ENCODE peak calls at places on chromosome 9, in seven cellular contexts. One of them, this sample, is unnamed.

GRCh38 chr9:17528859-17529258 is 50.0 kb upstream of the SH3GL2 start:
- DNase-seq in COR-L47: peak; percentile 29
- DNase-seq in dermis blood vessel endothelial cell: peak; percentile 14
- DNase-seq in EH: peak; percentile 21
- DNase-seq in GM23248: peak; percentile 43
- DNase-seq in choroid plexus epithelial cell: peak; percentile 35
- DNase-seq in T-cell: no peak
- DNase-seq in this sample: no peak

GRCh38 chr9:133727876-133728441 is 10.2 kb downstream of the SARDH start:
- DNase-seq in COR-L47: no peak
- DNase-seq in dermis blood vessel endothelial cell: no peak
- DNase-seq in GM23248: no peak
- DNase-seq in T-cell: peak; percentile 9
- DNase-seq in EH: no peak
- DNase-seq in choroid plexus epithelial cell: no peak
- DNase-seq in this sample: no peak

GRCh38 chr9:112997236-112997941 is 14.6 kb downstream of the ZNF883 start:
- DNase-seq in GM23248: peak; percentile 2
- DNase-seq in choroid plexus epithelial cell: no peak
- DNase-seq in dermis blood vessel endothelial cell: no peak
- DNase-seq in COR-L47: no peak
- DNase-seq in EH: no peak
- DNase-seq in T-cell: no peak
- DNase-seq in this sample: no peak

GRCh38 chr9:136629879-136630661 is 32.6 kb upstream of the EGFL7 start:
- DNase-seq in T-cell: peak; percentile 55
- DNase-seq in EH: peak; percentile 45
- DNase-seq in dermis blood vessel endothelial cell: peak; percentile 77
- DNase-seq in choroid plexus epithelial cell: peak; percentile 55
- DNase-seq in COR-L47: peak; percentile 60
- DNase-seq in GM23248: peak; percentile 44
- DNase-seq in this sample: peak; percentile 38

GRCh38 chr9:29778281-29778849 is 2205.1 kb upstream of the C9orf72 start:
- DNase-seq in GM23248: no peak
- DNase-seq in dermis blood vessel endothelial cell: no peak
- DNase-seq in EH: no peak
- DNase-seq in choroid plexus epithelial cell: no peak
- DNase-seq in COR-L47: no peak
- DNase-seq in T-cell: no peak
- DNase-seq in this sample: no peak

GRCh38 chr9:95116002-95116819 is 201.3 kb downstream of the FANCC start:
- DNase-seq in choroid plexus epithelial cell: peak; percentile 24
- DNase-seq in COR-L47: no peak
- DNase-seq in T-cell: no peak
- DNase-seq in dermis blood vessel endothelial cell: peak; percentile 33
- DNase-seq in GM23248: no peak
- DNase-seq in EH: no peak
- DNase-seq in this sample: no peak

GRCh38 chr9:13971415-13971814 is 342.5 kb downstream of the NFIB start:
- DNase-seq in choroid plexus epithelial cell: no peak
- DNase-seq in T-cell: no peak
- DNase-seq in EH: no peak
- DNase-seq in dermis blood vessel endothelial cell: no peak
- DNase-seq in COR-L47: no peak
- DNase-seq in GM23248: no peak
- DNase-seq in this sample: no peak

GRCh38 chr9:112041536-112042243 is 133.4 kb downstream of the SUSD1 start:
- DNase-seq in COR-L47: no peak
- DNase-seq in EH: peak; percentile 100
- DNase-seq in GM23248: peak; percentile 99
- DNase-seq in dermis blood vessel endothelial cell: peak; percentile 91
- DNase-seq in T-cell: no peak
- DNase-seq in choroid plexus epithelial cell: peak; percentile 99
- DNase-seq in this sample: no peak

GRCh38 chr9:38622083-38622674 is 1.8 kb upstream of the ANKRD18A start:
- DNase-seq in GM23248: peak; percentile 12
- DNase-seq in T-cell: no peak
- DNase-seq in choroid plexus epithelial cell: no peak
- DNase-seq in EH: no peak
- DNase-seq in dermis blood vessel endothelial cell: no peak
- DNase-seq in COR-L47: peak; percentile 60
- DNase-seq in this sample: no peak

GRCh38 chr9:127450170-127450830 is 906 bp downstream of the RPL12 start:
- DNase-seq in dermis blood vessel endothelial cell: peak; percentile 31
- DNase-seq in choroid plexus epithelial cell: peak; percentile 40
- DNase-seq in GM23248: peak; percentile 77
- DNase-seq in COR-L47: no peak
- DNase-seq in EH: peak; percentile 42
- DNase-seq in T-cell: no peak
- DNase-seq in this sample: no peak

GRCh38 chr9:93174976-93175375 is 9.0 kb upstream of the WNK2 start:
- DNase-seq in T-cell: no peak
- DNase-seq in EH: no peak
- DNase-seq in GM23248: no peak
- DNase-seq in choroid plexus epithelial cell: no peak
- DNase-seq in COR-L47: no peak
- DNase-seq in dermis blood vessel endothelial cell: no peak
- DNase-seq in this sample: no peak

This sample was measured in activated effector memory CD4-positive, alpha-beta T cell treated with Interleukin-2 at 50 U/mL for 16 hours.